ENCODE peak calls at places on chromosomes 12 and 14, in six cellular contexts. A is Kasumi-1, J is HTR-8/SVneo, Y is skeletal muscle cell, H is NCI-H1694 treated with DMSO at 0.1 percent for 48 hours, F is activated B cell treated with CpG ODN at 0.5 μM for 24 hours. N is an unnamed sample.

GRCh38 chr12:130655010-130655409 is 61.1 kb downstream of the RIMBP2 start:
- DNase-seq in A (no peak), J (no peak), Y (no peak), H (no peak), F (no peak), N (no peak)

GRCh38 chr14:21978184-21978998 is 304.8 kb upstream of the OR4E1 start:
- DNase-seq in A (peak; percentile 72), J (peak; percentile 12), Y (no peak), H (no peak), F (no peak), N (no peak)

GRCh38 chr12:51077930-51078329 is 5.5 kb downstream of the CSRNP2 start:
- DNase-seq in A (no peak), J (no peak), Y (no peak), H (no peak), F (no peak), N (no peak)

GRCh38 chr12:106049105-106049504 is 89.6 kb downstream of the NUAK1 start:
- DNase-seq in A (no peak), J (no peak), Y (no peak), H (peak; percentile 81), F (no peak), N (no peak)

GRCh38 chr12:132227782-132228417 is 83.6 kb downstream of the NOC4L start:
- DNase-seq in A (no peak), J (no peak), Y (no peak), H (no peak), F (no peak), N (no peak)

GRCh38 chr14:55160989-55161388 is 30.4 kb downstream of the DLGAP5 start:
- DNase-seq in A (peak; percentile 35), J (peak; percentile 59), Y (no peak), H (peak; percentile 61), F (no peak), N (no peak)

GRCh38 chr14:23433457-23433856 is 2.0 kb downstream of the MYH7 start:
- DNase-seq in A (no peak), J (no peak), Y (no peak), H (no peak), F (no peak), N (no peak)

GRCh38 chr14:75604979-75605825 is 26.8 kb downstream of the FLVCR2 start:
- DNase-seq in A (peak; percentile 92), J (no peak), Y (peak; percentile 22), H (no peak), F (no peak), N (no peak)

GRCh38 chr14:75831455-75831854 is 150.3 kb downstream of the TGFB3 start:
- DNase-seq in A (peak; percentile 74), J (no peak), Y (peak; percentile 74), H (no peak), F (no peak), N (no peak)

GRCh38 chr14:73295198-73295796 is 58.0 kb downstream of the PAPLN start:
- DNase-seq in A (peak; percentile 34), J (peak; percentile 54), Y (no peak), H (peak; percentile 87), F (no peak), N (peak; percentile 46)

N was measured in KG1.